ENCODE peak calls at places on chromosome 2, in five cellular contexts. B is PC-3, Z is fibroblast of lung, A is GM23248, O is OCI-LY7. I is an unnamed sample.

GRCh38 chr2:46187112-46187618 is 110.0 kb upstream of the EPAS1 start:
- DNase-seq in B (peak; percentile 62), Z (peak; percentile 82), A (peak; percentile 88), O (no peak), I (no peak)

GRCh38 chr2:170530803-170531564 is 184.2 kb upstream of the SP5 start:
- DNase-seq in B (no peak), Z (no peak), A (no peak), O (no peak), I (no peak)

GRCh38 chr2:216857131-216857550 is 2.7 kb downstream of the TNP1 start:
- DNase-seq in B (peak; percentile 26), Z (peak; percentile 25), A (peak; percentile 81), O (no peak), I (peak; percentile 4)

GRCh38 chr2:119245076-119245840 is 21.6 kb downstream of the STEAP3 start:
- DNase-seq in B (no peak), Z (no peak), A (no peak), O (no peak), I (no peak)

GRCh38 chr2:234980476-234981187 is 28.8 kb downstream of the SH3BP4 start:
- DNase-seq in B (peak; percentile 60), Z (no peak), A (no peak), O (no peak), I (no peak)

GRCh38 chr2:12702661-12703121 is 14.0 kb upstream of the TRIB2 start:
- DNase-seq in B (peak; percentile 94), Z (peak; percentile 89), A (peak; percentile 91), O (no peak), I (peak; percentile 12)

GRCh38 chr2:17545680-17546613 is 5.5 kb downstream of the VSNL1 start:
- DNase-seq in B (no peak), Z (no peak), A (no peak), O (no peak), I (no peak)

GRCh38 chr2:12456293-12457151 is 260.2 kb upstream of the TRIB2 start:
- DNase-seq in B (peak; percentile 92), Z (peak; percentile 100), A (peak; percentile 99), O (peak; percentile 26), I (peak; percentile 24)

GRCh38 chr2:215794829-215795546 is 218.4 kb downstream of the MREG start:
- DNase-seq in B (no peak), Z (peak; percentile 55), A (no peak), O (peak; percentile 20), I (peak; percentile 75)

GRCh38 chr2:201996006-201996405 is 37.6 kb upstream of the FZD7 start:
- DNase-seq in B (no peak), Z (no peak), A (no peak), O (no peak), I (peak; percentile 79)

GRCh38 chr2:63081404-63081803 is 30.8 kb downstream of the OTX1 start:
- DNase-seq in B (no peak), Z (no peak), A (no peak), O (no peak), I (no peak)

GRCh38 chr2:171798156-171798815 is 95.8 kb downstream of the SLC25A12 start:
- DNase-seq in B (peak; percentile 72), Z (peak; percentile 37), A (peak; percentile 80), O (no peak), I (peak; percentile 82)

GRCh38 chr2:138949517-138949916 is 169.3 kb upstream of the NXPH2 start:
- DNase-seq in B (peak; percentile 95), Z (no peak), A (no peak), O (no peak), I (no peak)

GRCh38 chr2:130776550-130776949 is 21.2 kb downstream of the AMER3 start:
- DNase-seq in B (no peak), Z (no peak), A (no peak), O (no peak), I (no peak)

GRCh38 chr2:120321721-120322284 is 24.1 kb upstream of the INHBB start:
- DNase-seq in B (no peak), Z (no peak), A (no peak), O (no peak), I (no peak)

DNA sequence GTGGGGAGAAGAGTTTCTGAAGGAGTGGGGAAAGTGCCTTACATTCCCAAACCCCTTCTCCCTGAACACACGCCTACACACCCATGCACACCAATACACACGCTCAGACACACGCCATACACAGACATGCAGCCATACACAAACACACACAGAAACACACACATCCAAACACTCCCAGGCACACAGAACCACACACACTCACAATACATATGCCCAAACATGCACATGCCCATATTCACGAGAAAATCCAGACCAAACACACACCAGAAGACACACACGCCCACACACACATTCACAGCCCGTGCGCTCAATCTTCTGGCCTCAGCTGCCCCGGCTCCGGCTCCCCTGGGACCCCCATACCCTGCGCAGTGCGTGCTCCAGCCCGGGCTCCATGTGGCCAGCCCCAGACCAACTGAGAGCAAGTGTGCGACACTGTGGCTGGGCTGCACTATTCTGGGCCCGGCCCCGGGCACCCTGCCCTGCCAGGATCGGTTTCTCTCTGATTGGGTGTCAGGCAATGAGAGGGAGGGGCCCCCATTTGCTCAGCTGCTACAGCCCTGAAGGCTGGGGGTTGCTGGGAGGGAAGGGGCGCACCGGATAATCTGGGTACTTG is at the start of gene PRKAG3:
- DNase-seq in B (no peak), Z (no peak), A (peak; percentile 17), O (no peak), I (no peak)
- H3K27ac ChIP-seq in B (no peak within 1 kb of the TSS), Z (no peak within 1 kb of the TSS), A (no peak within 1 kb of the TSS), O (no peak within 1 kb of the TSS), I (no peak within 1 kb of the TSS)

GRCh38 chr2:65388626-65389390 is 43.6 kb downstream of the SPRED2 start:
- DNase-seq in B (no peak), Z (no peak), A (peak; percentile 30), O (no peak), I (no peak)
- H2AFZ ChIP-seq in B (no peak overlapping the region), Z (no peak overlapping the region), A (no peak overlapping the region), O (peak overlapping the region; percentile 45), I (no peak overlapping the region)

GRCh38 chr2:10132596-10132995 is 10.1 kb downstream of the RRM2 start:
- DNase-seq in B (no peak), Z (no peak), A (no peak), O (no peak), I (no peak)

GRCh38 chr2:10136187-10136934 is 13.8 kb downstream of the RRM2 start:
- DNase-seq in B (no peak), Z (no peak), A (no peak), O (no peak), I (no peak)

GRCh38 chr2:10135296-10136089 is 13.0 kb downstream of the RRM2 start:
- DNase-seq in B (peak; percentile 41), Z (peak; percentile 37), A (peak; percentile 86), O (no peak), I (no peak)

GRCh38 chr2:10132043-10132575 is 9.6 kb downstream of the RRM2 start:
- DNase-seq in B (no peak), Z (no peak), A (no peak), O (no peak), I (no peak)

GRCh38 chr2:10133007-10133647 is 10.6 kb downstream of the RRM2 start:
- DNase-seq in B (no peak), Z (no peak), A (no peak), O (no peak), I (no peak)
- H3K27ac ChIP-seq in B (no peak overlapping the region), Z (no peak overlapping the region), A (no peak overlapping the region), O (no peak overlapping the region), I (no peak overlapping the region)

DNA sequence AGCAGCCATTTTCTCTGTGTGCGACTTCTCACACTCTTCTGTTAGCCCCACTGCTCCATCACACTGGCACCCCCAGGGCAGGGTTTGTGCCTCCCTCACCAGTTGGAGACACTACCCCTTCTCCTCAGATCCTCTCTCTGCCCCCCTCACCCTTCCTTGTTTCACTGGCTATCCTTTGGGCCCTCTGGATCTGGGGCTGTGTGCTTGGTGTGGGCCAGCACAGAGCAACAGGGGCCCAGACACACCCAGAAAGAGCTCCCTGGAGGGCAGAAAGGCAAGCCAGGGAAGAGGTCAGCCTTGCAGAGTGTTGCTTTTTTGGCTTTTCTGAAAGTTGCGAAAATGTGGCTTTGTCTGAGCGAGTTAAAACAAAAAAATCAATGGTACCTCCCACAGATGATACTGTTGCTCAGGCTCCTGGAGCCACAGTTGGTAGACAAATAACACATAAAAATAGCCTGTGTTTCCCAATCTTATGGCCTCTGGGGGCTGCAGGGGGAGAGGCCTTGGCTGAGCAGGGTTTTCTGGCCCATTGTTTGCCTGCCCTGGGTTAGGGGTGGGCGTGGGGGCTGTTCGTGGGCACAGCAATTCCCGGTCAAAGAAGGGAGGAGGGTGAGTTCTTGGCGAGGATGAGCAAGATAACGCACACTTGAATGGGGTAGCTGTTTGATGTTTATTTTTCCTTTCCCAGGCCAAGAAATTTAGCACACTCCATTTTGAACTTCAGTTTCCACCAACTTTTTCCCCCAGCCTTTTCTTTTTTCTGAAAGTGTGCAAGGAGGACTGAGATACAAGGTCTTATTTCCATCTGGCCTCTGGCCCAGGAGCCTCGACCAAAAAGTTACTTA is 167.0 kb upstream of the HAAO start:
- DNase-seq in B (no peak), Z (peak; percentile 94), A (peak; percentile 70), O (no peak), I (no peak)
- H2AFZ ChIP-seq in B (no peak overlapping the region), Z (peak overlapping the region; percentile 10), A (peak overlapping the region; percentile 51), O (no peak overlapping the region), I (peak overlapping the region; percentile 52)

GRCh38 chr2:70553334-70553583 is 367 bp downstream of the TGFA start:
- DNase-seq in B (peak; percentile 43), Z (no peak), A (no peak), O (no peak), I (no peak)
- H3K27ac ChIP-seq in B (peak overlapping the region; percentile 87), Z (no peak overlapping the region), A (no peak overlapping the region), O (no peak overlapping the region), I (no peak overlapping the region)

GRCh38 chr2:237441605-237442004 is 27.6 kb upstream of the COL6A3 start:
- DNase-seq in B (no peak), Z (peak; percentile 88), A (peak; percentile 92), O (no peak), I (no peak)
- H2AFZ ChIP-seq in B (no peak overlapping the region), Z (no peak overlapping the region), A (no peak overlapping the region), O (no peak overlapping the region), I (no peak overlapping the region)

GRCh38 chr2:210188190-210188589 is 17.0 kb upstream of the KANSL1L start:
- DNase-seq in B (no peak), Z (no peak), A (no peak), O (no peak), I (no peak)
- H3K27ac ChIP-seq in B (no peak overlapping the region), Z (no peak overlapping the region), A (no peak overlapping the region), O (no peak overlapping the region), I (no peak overlapping the region)

GRCh38 chr2:143649226-143649625 is 520.0 kb downstream of the ARHGAP15 start:
- DNase-seq in B (no peak), Z (peak; percentile 36), A (no peak), O (no peak), I (no peak)

DNA sequence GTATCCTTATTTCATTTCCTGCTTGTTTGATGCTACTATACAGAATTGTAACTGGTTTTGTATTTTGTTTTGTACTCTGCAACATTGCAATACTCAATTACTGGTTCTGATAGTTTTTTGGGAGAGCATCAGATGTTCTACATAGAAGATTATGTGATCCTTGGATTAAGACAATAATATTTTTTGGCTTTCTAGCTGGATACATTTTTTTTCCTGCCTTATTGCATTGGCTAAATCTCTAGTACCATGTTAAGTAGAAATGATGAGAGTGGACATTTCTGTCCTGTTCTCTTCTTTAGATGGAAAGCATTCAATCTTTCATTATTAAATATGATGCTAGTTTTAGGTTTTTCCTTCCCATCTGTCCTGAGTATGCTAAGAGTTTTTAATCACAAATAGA is 523.5 kb downstream of the ARHGAP15 start:
- DNase-seq in B (no peak), Z (no peak), A (no peak), O (no peak), I (no peak)
- H2AFZ ChIP-seq in B (no peak overlapping the region), Z (no peak overlapping the region), A (no peak overlapping the region), O (no peak overlapping the region), I (no peak overlapping the region)

I was measured in neural progenitor cell.